ENCODE peak calls at places on chromosome 13, in four cellular contexts. A, B, T and W are unnamed samples.
A peak's percentile ranks its signal among the peaks of the same experiment; 100 is the strongest.

GRCh38 chr13:51644649-51645048 is 60.4 kb downstream of the WDFY2 start:
- DNase-seq in T (no peak), A (peak; percentile 40), B (no peak), W (peak; percentile 75)

GRCh38 chr13:98307744-98308524 is 130.9 kb upstream of the RNF113B start:
- DNase-seq in B (peak; percentile 67), T (no peak), A (peak; percentile 82), W (no peak)

GRCh38 chr13:111937763-111938375 is 129.1 kb upstream of the SOX1 start:
- DNase-seq in A (no peak), B (no peak), T (no peak), W (no peak)

GRCh38 chr13:95614641-95615245 is 29.8 kb downstream of the DZIP1 start:
- DNase-seq in T (no peak), A (no peak), B (no peak), W (no peak)

GRCh38 chr13:96229356-96229755 is 139.4 kb downstream of the HS6ST3 start:
- DNase-seq in T (peak; percentile 29), A (peak; percentile 6), B (peak; percentile 35), W (peak; percentile 31)

GRCh38 chr13:114142640-114143490 is 10.4 kb upstream of the RASA3 start:
- DNase-seq in B (no peak), T (no peak), A (peak; percentile 63), W (no peak)

GRCh38 chr13:75621147-75621546 is 15.0 kb upstream of the LMO7 start:
- DNase-seq in B (no peak), T (no peak), A (no peak), W (peak; percentile 72)

GRCh38 chr13:44801990-44802389 is 187.3 kb downstream of the NUFIP1 start:
- DNase-seq in A (peak; percentile 92), T (no peak), B (peak; percentile 38), W (peak; percentile 69)

GRCh38 chr13:41017744-41018582 is 1.2 kb downstream of the ELF1 start:
- DNase-seq in T (no peak), A (no peak), B (no peak), W (no peak)

GRCh38 chr13:42762917-42763316 is 18.5 kb upstream of the FAM216B start:
- DNase-seq in A (peak; percentile 94), T (no peak), B (peak; percentile 18), W (peak; percentile 87)

GRCh38 chr13:42307461-42307860 is 35.5 kb downstream of the AKAP11 start:
- DNase-seq in T (no peak), B (no peak), A (no peak), W (no peak)

GRCh38 chr13:50149932-50150331 is 134.7 kb downstream of the KCNRG start:
- DNase-seq in A (no peak), B (peak; percentile 18), T (no peak), W (no peak)

GRCh38 chr13:25982908-25983307 is 68.9 kb downstream of the SHISA2 start:
- DNase-seq in B (no peak), A (no peak), T (no peak), W (no peak)

GRCh38 chr13:44396295-44396962 is 22.8 kb downstream of the SERP2 start:
- DNase-seq in T (no peak), A (no peak), B (no peak), W (no peak)

GRCh38 chr13:44758595-44759221 is 182.6 kb upstream of the TSC22D1 start:
- DNase-seq in A (peak; percentile 84), B (peak; percentile 58), T (no peak), W (peak; percentile 91)

GRCh38 chr13:38141792-38142191 is 207.9 kb upstream of the UFM1 start:
- DNase-seq in B (no peak), T (no peak), A (no peak), W (peak; percentile 46)

GRCh38 chr13:112849500-112849899 is 119.5 kb upstream of the MCF2L start:
- DNase-seq in A (peak; percentile 14), T (no peak), B (no peak), W (no peak)

GRCh38 chr13:73985789-73986188 is 148.4 kb downstream of the KLF12 start:
- DNase-seq in T (no peak), A (no peak), B (no peak), W (no peak)

GRCh38 chr13:59531571-59532091 is 632.1 kb downstream of the DIAPH3 start:
- DNase-seq in B (peak; percentile 84), A (peak; percentile 96), T (peak; percentile 30), W (peak; percentile 67)

GRCh38 chr13:53743906-53744305 is 715.3 kb downstream of the OLFM4 start:
- DNase-seq in T (peak; percentile 18), A (no peak), B (no peak), W (no peak)

GRCh38 chr13:102038787-102039186 is 363.1 kb downstream of the FGF14 start:
- DNase-seq in A (no peak), B (no peak), T (no peak), W (no peak)

GRCh38 chr13:64078025-64078424 is 2662.4 kb upstream of the PCDH20 start:
- DNase-seq in A (no peak), T (no peak), B (no peak), W (no peak)

GRCh38 chr13:44197791-44198770 is 175.5 kb upstream of the SERP2 start:
- DNase-seq in B (no peak), A (peak; percentile 43), T (no peak), W (no peak)

GRCh38 chr13:91141619-91142061 is 205.8 kb upstream of the MIR17HG start:
- DNase-seq in A (no peak), T (no peak), B (no peak), W (no peak)

GRCh38 chr13:32745509-32745908 is 159.3 kb downstream of the PDS5B start:
- DNase-seq in T (peak; percentile 40), B (no peak), A (no peak), W (no peak)

GRCh38 chr13:32751340-32751739 is 165.1 kb downstream of the PDS5B start:
- DNase-seq in B (no peak), A (no peak), T (no peak), W (no peak)

GRCh38 chr13:32748305-32748704 is 162.1 kb downstream of the PDS5B start:
- DNase-seq in A (no peak), B (no peak), T (no peak), W (no peak)

DNA sequence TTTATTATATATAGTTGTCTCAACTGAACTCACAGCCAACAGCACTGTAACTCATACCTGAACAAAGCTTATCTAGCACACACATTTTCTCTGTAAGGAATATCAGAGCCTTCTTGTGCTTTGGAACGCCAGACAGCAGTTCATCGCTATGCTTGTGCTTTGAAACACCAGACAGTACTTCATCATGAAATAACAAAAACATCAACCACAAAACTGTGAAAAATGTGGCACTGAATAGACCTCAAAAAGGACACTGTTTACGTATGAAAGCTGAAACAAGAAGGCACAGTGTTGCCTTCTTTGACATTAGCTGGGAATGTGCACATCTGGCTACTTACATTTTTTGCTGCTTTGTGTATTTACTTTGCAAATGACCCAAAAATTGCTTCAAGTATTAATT is 160.2 kb downstream of the PDS5B start:
- DNase-seq in T (no peak), B (no peak), A (no peak), W (no peak)
- TF ChIP-seq EZH2 in T (no peak), B (no peak), A (no peak), W (no peak)

GRCh38 chr13:71870036-71870435 is 3.0 kb upstream of the DACH1 start:
- DNase-seq in B (no peak), A (no peak), T (peak; percentile 51), W (no peak)
- TF ChIP-seq EZH2 in B (no peak), A (no peak), T (no peak), W (no peak)

GRCh38 chr13:27976362-27977177 is 7.5 kb upstream of the CDX2 start:
- DNase-seq in A (no peak), T (no peak), B (no peak), W (no peak)
- TF ChIP-seq EZH2 in A (peak; percentile 45), T (no peak), B (no peak), W (no peak)

GRCh38 chr13:33016414-33017409 is at the start of gene KL:
- DNase-seq in T (peak; percentile 53), B (peak; percentile 37), A (no peak), W (peak; percentile 34)
- TF ChIP-seq EZH2 in T (peak; percentile 91), B (no peak), A (peak; percentile 92), W (no peak)

GRCh38 chr13:20157387-20157786 is 3.5 kb downstream of the GJA3 start:
- DNase-seq in A (no peak), T (no peak), B (no peak), W (peak; percentile 25)

GRCh38 chr13:20160346-20161274 is at the start of gene GJA3:
- DNase-seq in B (peak; percentile 70), A (peak; percentile 29), T (peak; percentile 84), W (peak; percentile 79)

GRCh38 chr13:20161951-20162300 is 1.1 kb upstream of the GJA3 start:
- DNase-seq in A (no peak), T (peak; percentile 43), B (no peak), W (no peak)

GRCh38 chr13:20159646-20160345 is 1.1 kb downstream of the GJA3 start:
- DNase-seq in T (peak; percentile 51), A (peak; percentile 38), B (no peak), W (peak; percentile 73)

GRCh38 chr13:20161275-20161950 is 561 bp upstream of the GJA3 start:
- DNase-seq in T (peak; percentile 53), A (no peak), B (peak; percentile 32), W (peak; percentile 64)
- TF ChIP-seq EZH2 in T (peak; percentile 96), A (peak; percentile 25), B (peak; percentile 87), W (no peak)

DNA sequence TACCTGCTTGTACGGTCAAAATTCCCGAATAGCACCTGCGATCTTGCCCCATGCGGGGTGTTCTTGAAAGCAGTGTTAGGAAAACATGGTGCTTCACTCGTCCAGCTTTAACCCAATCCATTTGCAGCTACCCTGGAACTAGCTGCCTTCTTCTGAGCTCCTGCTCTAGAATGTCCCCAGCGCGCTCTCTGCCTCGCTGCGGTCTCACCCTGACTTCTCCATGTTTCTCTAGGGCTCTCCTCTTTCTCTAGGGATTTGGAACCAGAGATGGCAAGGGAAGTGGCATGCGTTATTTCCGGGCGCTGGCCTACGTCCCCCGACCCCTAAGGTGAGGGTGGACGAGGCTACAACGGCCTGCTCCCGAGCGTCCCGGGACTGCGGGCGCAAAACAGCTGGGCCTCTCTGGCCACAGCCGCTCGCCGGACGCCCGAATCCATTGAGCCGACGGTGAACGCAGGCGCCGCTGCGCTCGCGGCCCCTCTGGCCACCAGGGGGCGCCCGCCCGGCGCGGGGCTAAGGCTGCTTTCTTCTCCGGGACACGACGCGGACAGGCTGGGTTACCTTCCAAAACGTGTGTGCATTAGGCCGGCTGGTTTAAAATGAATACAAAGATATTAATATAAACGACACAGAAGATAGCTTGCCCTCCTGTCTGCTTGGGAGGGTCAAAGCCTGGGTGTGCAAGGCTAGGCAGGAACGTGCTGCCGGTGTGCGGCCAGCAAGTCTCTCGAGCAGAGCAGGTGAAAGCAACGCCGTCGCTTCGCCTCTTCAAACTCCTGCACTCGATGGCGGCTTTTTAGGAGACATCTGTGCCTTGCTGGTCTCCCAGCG is 1.8 kb upstream of the SPRY2 start:
- DNase-seq in A (peak; percentile 77), B (peak; percentile 89), T (peak; percentile 90), W (peak; percentile 86)
- TF ChIP-seq EZH2 in A (no peak), B (no peak), T (peak; percentile 52), W (no peak)

DNA sequence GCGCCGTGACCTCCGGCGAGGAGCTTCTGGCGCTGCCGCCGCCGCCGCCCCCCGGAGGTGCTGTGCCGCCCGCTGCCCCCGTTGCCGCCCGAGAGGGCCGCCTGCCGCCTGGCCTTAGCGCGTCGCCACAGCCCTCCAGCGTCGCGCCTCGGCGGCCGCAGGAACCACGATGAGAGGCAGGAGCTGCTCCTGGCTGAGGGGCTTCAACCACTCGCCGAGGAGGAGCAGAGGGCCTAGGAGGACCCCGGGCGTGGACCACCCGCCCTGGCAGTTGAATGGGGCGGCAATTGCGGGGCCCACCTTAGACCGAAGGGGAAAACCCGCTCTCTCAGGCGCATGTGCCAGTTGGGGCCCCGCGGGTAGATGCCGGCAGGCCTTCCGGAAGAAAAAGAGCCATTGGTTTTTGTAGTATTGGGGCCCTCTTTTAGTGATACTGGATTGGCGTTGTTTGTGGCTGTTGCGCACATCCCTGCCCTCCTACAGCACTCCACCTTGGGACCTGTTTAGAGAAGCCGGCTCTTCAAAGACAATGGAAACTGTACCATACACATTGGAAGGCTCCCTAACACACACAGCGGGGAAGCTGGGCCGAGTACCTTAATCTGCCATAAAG is 4.8 kb downstream of the PDX1 start:
- DNase-seq in B (no peak), A (no peak), T (peak; percentile 42), W (no peak)
- TF ChIP-seq EZH2 in B (peak; percentile 14), A (no peak), T (peak; percentile 92), W (peak; percentile 63)